ENCODE peak calls at places on chromosome 16, in eight cellular contexts. V is RWPE1; N is endothelial cell; U is stimulated activated CD8-positive, alpha-beta memory T cell treated with anti-CD3 and anti-CD28 coated beads, Interleukin-7, amount 100 ng/mL, for 1 hour; S is CD8-positive, alpha-beta T cell; M is fibroblast of pulmonary artery; J is ELR; T is NCI-H345. O is an unnamed sample.
A peak's percentile ranks its signal among the peaks of the same experiment; 100 is the strongest.

GRCh38 chr16:17696696-17697095 is 225.9 kb upstream of the XYLT1 start:
- DNase-seq in V (no peak), N (no peak), U (no peak), S (no peak), M (no peak), J (no peak), T (no peak), O (no peak)

GRCh38 chr16:80285089-80285488 is 255.7 kb upstream of the DYNLRB2 start:
- DNase-seq in V (peak; percentile 17), N (no peak), U (no peak), S (no peak), M (peak; percentile 8), J (peak; percentile 97), T (no peak), O (no peak)

GRCh38 chr16:62253926-62254325 is 217.7 kb upstream of the CDH8 start:
- DNase-seq in V (peak; percentile 63), N (no peak), U (no peak), S (no peak), M (no peak), J (no peak), T (no peak), O (no peak)

GRCh38 chr16:87552772-87553171 is 49.5 kb upstream of the JPH3 start:
- DNase-seq in V (peak; percentile 77), N (no peak), U (no peak), S (no peak), M (no peak), J (peak; percentile 55), T (no peak), O (no peak)

GRCh38 chr16:12620150-12620549 is 183.5 kb downstream of the CPPED1 start:
- DNase-seq in V (no peak), N (no peak), U (no peak), S (no peak), M (no peak), J (no peak), T (no peak), O (no peak)

GRCh38 chr16:85530370-85530739 is 82.8 kb upstream of the GSE1 start:
- DNase-seq in V (no peak), N (no peak), U (no peak), S (no peak), M (no peak), J (no peak), T (no peak), O (no peak)

GRCh38 chr16:30113031-30113710 is at the start of gene GDPD3:
- DNase-seq in V (no peak), N (no peak), U (no peak), S (no peak), M (no peak), J (peak; percentile 33), T (no peak), O (no peak)

GRCh38 chr16:20844588-20844987 is 38.3 kb downstream of the REXO5 start:
- DNase-seq in V (no peak), N (no peak), U (no peak), S (no peak), M (no peak), J (no peak), T (no peak), O (no peak)

GRCh38 chr16:23464196-23464595 is 11.2 kb upstream of the COG7 start:
- DNase-seq in V (no peak), N (no peak), U (no peak), S (no peak), M (no peak), J (no peak), T (no peak), O (no peak)